ENCODE peak calls at places on chromosome 10, in six cellular contexts. E is frontal cortex; A is stimulated activated naive CD8-positive, alpha-beta T cell treated with anti-CD3 and anti-CD28 coated beads, Interleukin-15, Interleukin-2, amounts not matched to agents 100 U/mL and 50 U/mL, for 24 hours; D is epithelial cell of esophagus; F is CD8-positive, alpha-beta T cell; K is Calu3. V is an unnamed sample.

GRCh38 chr10:71561003-71561577 is 158.5 kb downstream of the C10orf105 start:
- DNase-seq in E (no peak), A (no peak), D (no peak), F (no peak), K (no peak), V (no peak)

GRCh38 chr10:32131388-32131787 is 75.2 kb upstream of the KIF5B start:
- DNase-seq in E (no peak), A (no peak), D (peak; percentile 18), F (no peak), K (no peak), V (no peak)

GRCh38 chr10:107277591-107277990 is 113.1 kb upstream of the SORCS1 start:
- DNase-seq in E (no peak), A (no peak), D (no peak), F (no peak), K (no peak), V (no peak)

GRCh38 chr10:22599048-22599561 is 115.3 kb downstream of the PIP4K2A start:
- DNase-seq in E (no peak), A (no peak), D (peak; percentile 44), F (no peak), K (no peak), V (peak; percentile 63)

GRCh38 chr10:47412869-47413268 is 28.8 kb upstream of the ZNF488 start:
- DNase-seq in E (no peak), A (no peak), D (no peak), F (no peak), K (no peak), V (no peak)

GRCh38 chr10:84214612-84215235 is 10.6 kb downstream of the LRIT2 start:
- DNase-seq in E (no peak), A (peak; percentile 46), D (peak; percentile 46), F (no peak), K (no peak), V (no peak)

GRCh38 chr10:24381235-24382010 is 172.5 kb downstream of the KIAA1217 start:
- DNase-seq in E (no peak), A (no peak), D (peak; percentile 44), F (no peak), K (no peak), V (no peak)

GRCh38 chr10:95430231-95430951 is 130.8 kb downstream of the SORBS1 start:
- DNase-seq in E (peak; percentile 23), A (peak; percentile 26), D (peak; percentile 71), F (no peak), K (peak; percentile 45), V (peak; percentile 30)

GRCh38 chr10:96502561-96503267 is 11.0 kb downstream of the TLL2 start:
- DNase-seq in E (no peak), A (no peak), D (peak; percentile 82), F (no peak), K (no peak), V (peak; percentile 80)

GRCh38 chr10:4541292-4541691 is 284.7 kb upstream of the AKR1E2 start:
- DNase-seq in E (no peak), A (no peak), D (peak; percentile 98), F (no peak), K (peak; percentile 53), V (peak; percentile 98)

GRCh38 chr10:77283326-77283725 is 354.3 kb downstream of the KCNMA1 start:
- DNase-seq in E (no peak), A (no peak), D (no peak), F (no peak), K (no peak), V (no peak)

GRCh38 chr10:95841711-95842498 is 65.9 kb upstream of the CC2D2B start:
- DNase-seq in E (no peak), A (peak; percentile 26), D (peak; percentile 68), F (no peak), K (peak; percentile 51), V (peak; percentile 22)

GRCh38 chr10:75165684-75166622 is 44.6 kb upstream of the VDAC2 start:
- DNase-seq in E (no peak), A (no peak), D (no peak), F (no peak), K (no peak), V (no peak)

GRCh38 chr10:24262929-24263653 is 54.2 kb downstream of the KIAA1217 start:
- DNase-seq in E (no peak), A (no peak), D (peak; percentile 61), F (no peak), K (no peak), V (no peak)

GRCh38 chr10:1461016-1461415 is 276.3 kb downstream of the ADARB2 start:
- DNase-seq in E (no peak), A (no peak), D (no peak), F (no peak), K (no peak), V (no peak)

GRCh38 chr10:66239062-66239461 is 686.8 kb upstream of the LRRTM3 start:
- DNase-seq in E (no peak), A (no peak), D (no peak), F (no peak), K (no peak), V (no peak)

GRCh38 chr10:132878730-132879407 is 63.5 kb downstream of the CFAP46 start:
- DNase-seq in E (no peak), A (no peak), D (no peak), F (no peak), K (no peak), V (no peak)

GRCh38 chr10:71727429-71728217 is 8.0 kb upstream of the C10orf105 start:
- DNase-seq in E (no peak), A (peak; percentile 70), D (peak; percentile 31), F (peak; percentile 58), K (peak; percentile 24), V (no peak)

GRCh38 chr10:7601023-7601656 is 65.6 kb downstream of the ITIH5 start:
- DNase-seq in E (no peak), A (no peak), D (no peak), F (no peak), K (no peak), V (no peak)

GRCh38 chr10:123967626-123968243 is 76.1 kb upstream of the CPXM2 start:
- DNase-seq in E (peak; percentile 70), A (peak; percentile 74), D (peak; percentile 55), F (peak; percentile 11), K (peak; percentile 71), V (no peak)

GRCh38 chr10:4459531-4459930 is 366.5 kb upstream of the AKR1E2 start:
- DNase-seq in E (no peak), A (no peak), D (no peak), F (no peak), K (no peak), V (no peak)

GRCh38 chr10:2980791-2981360 is 86.5 kb upstream of the PFKP start:
- DNase-seq in E (no peak), A (no peak), D (peak; percentile 64), F (no peak), K (no peak), V (peak; percentile 61)

GRCh38 chr10:86046845-86047460 is 319.6 kb downstream of the GRID1 start:
- DNase-seq in E (no peak), A (peak; percentile 5), D (peak; percentile 47), F (no peak), K (no peak), V (peak; percentile 58)

GRCh38 chr10:25682203-25682950 is 251.7 kb upstream of the MYO3A start:
- DNase-seq in E (no peak), A (no peak), D (peak; percentile 18), F (no peak), K (peak; percentile 33), V (peak; percentile 14)

GRCh38 chr10:104300002-104300735 is 31.2 kb downstream of the GSTO2 start:
- DNase-seq in E (no peak), A (no peak), D (no peak), F (no peak), K (no peak), V (no peak)

GRCh38 chr10:11593612-11594011 is 17.8 kb downstream of the USP6NL start:
- DNase-seq in E (no peak), A (no peak), D (no peak), F (no peak), K (no peak), V (no peak)

GRCh38 chr10:129761981-129762956 is 201.8 kb downstream of the EBF3 start:
- DNase-seq in E (no peak), A (no peak), D (no peak), F (no peak), K (no peak), V (no peak)

GRCh38 chr10:29955308-29955935 is 104.0 kb downstream of the JCAD start:
- DNase-seq in E (no peak), A (no peak), D (peak; percentile 78), F (no peak), K (peak; percentile 33), V (no peak)

GRCh38 chr10:110495731-110496552 is 1.8 kb upstream of the DUSP5 start:
- DNase-seq in E (no peak), A (peak; percentile 68), D (peak; percentile 83), F (no peak), K (peak; percentile 48), V (no peak)

GRCh38 chr10:13439771-13440708 is 88.8 kb downstream of the BEND7 start:
- DNase-seq in E (no peak), A (peak; percentile 75), D (peak; percentile 49), F (peak; percentile 55), K (peak; percentile 77), V (peak; percentile 47)

GRCh38 chr10:64196638-64197315 is 675.6 kb downstream of the REEP3 start:
- DNase-seq in E (no peak), A (no peak), D (no peak), F (no peak), K (no peak), V (no peak)

GRCh38 chr10:116708386-116708785 is 34.0 kb downstream of the HSPA12A start:
- DNase-seq in E (no peak), A (no peak), D (peak; percentile 4), F (no peak), K (no peak), V (no peak)

GRCh38 chr10:85784792-85785191 is 581.8 kb downstream of the GRID1 start:
- DNase-seq in E (no peak), A (no peak), D (no peak), F (no peak), K (no peak), V (no peak)

GRCh38 chr10:85979598-85979997 is 387.0 kb downstream of the GRID1 start:
- DNase-seq in E (no peak), A (no peak), D (no peak), F (no peak), K (no peak), V (no peak)

GRCh38 chr10:122348512-122348911 is 26.0 kb upstream of the PLEKHA1 start:
- DNase-seq in E (no peak), A (no peak), D (peak; percentile 57), F (no peak), K (no peak), V (peak; percentile 35)